ENCODE peak calls at places on chromosomes 13 and 19, in five cellular contexts. One of them, this sample, is unnamed.

GRCh38 chr19:801030-801860 is 4.0 kb downstream of the PTBP1 start:
- DNase-seq in ovary: peak; percentile 80
- DNase-seq in NB4: no peak
- DNase-seq in H1: no peak
- DNase-seq in uterus: peak; percentile 64
- DNase-seq in this sample: no peak

GRCh38 chr13:30564489-30564888 is 53.2 kb upstream of the USPL1 start:
- DNase-seq in ovary: no peak
- DNase-seq in NB4: no peak
- DNase-seq in H1: no peak
- DNase-seq in uterus: no peak
- DNase-seq in this sample: no peak

GRCh38 chr19:28840891-28841290 is 372.1 kb downstream of the UQCRFS1 start:
- DNase-seq in ovary: no peak
- DNase-seq in NB4: no peak
- DNase-seq in H1: no peak
- DNase-seq in uterus: no peak
- DNase-seq in this sample: no peak

GRCh38 chr13:111900390-111901180 is 166.4 kb upstream of the SOX1 start:
- DNase-seq in ovary: no peak
- DNase-seq in NB4: no peak
- DNase-seq in H1: peak; percentile 43
- DNase-seq in uterus: no peak
- DNase-seq in this sample: no peak

GRCh38 chr13:34172048-34172447 is 354.1 kb downstream of the RFC3 start:
- DNase-seq in ovary: no peak
- DNase-seq in NB4: no peak
- DNase-seq in H1: no peak
- DNase-seq in uterus: no peak
- DNase-seq in this sample: no peak

GRCh38 chr13:46389985-46390384 is 2.9 kb upstream of the RUBCNL start:
- DNase-seq in ovary: no peak
- DNase-seq in NB4: peak; percentile 79
- DNase-seq in H1: no peak
- DNase-seq in uterus: no peak
- DNase-seq in this sample: peak; percentile 60

GRCh38 chr13:45238945-45239795 is 38.3 kb upstream of the KCTD4 start:
- DNase-seq in ovary: no peak
- DNase-seq in NB4: no peak
- DNase-seq in H1: no peak
- DNase-seq in uterus: no peak
- DNase-seq in this sample: no peak

GRCh38 chr13:22469421-22469820 is 711.4 kb upstream of the SGCG start:
- DNase-seq in ovary: no peak
- DNase-seq in NB4: no peak
- DNase-seq in H1: no peak
- DNase-seq in uterus: no peak
- DNase-seq in this sample: no peak

GRCh38 chr19:10118960-10119359 is 739 bp downstream of the EIF3G start:
- DNase-seq in ovary: no peak
- DNase-seq in NB4: no peak
- DNase-seq in H1: no peak
- DNase-seq in uterus: no peak
- DNase-seq in this sample: no peak

GRCh38 chr13:78976696-78977095 is 317.7 kb upstream of the OBI1 start:
- DNase-seq in ovary: no peak
- DNase-seq in NB4: no peak
- DNase-seq in H1: no peak
- DNase-seq in uterus: no peak
- DNase-seq in this sample: no peak

GRCh38 chr13:25215253-25215575 is 43.1 kb upstream of the AMER2 start:
- DNase-seq in ovary: no peak
- DNase-seq in NB4: no peak
- DNase-seq in H1: no peak
- DNase-seq in uterus: no peak
- DNase-seq in this sample: no peak

GRCh38 chr19:37869766-37870340 is 36.5 kb downstream of the WDR87 start:
- DNase-seq in ovary: no peak
- DNase-seq in NB4: no peak
- DNase-seq in H1: no peak
- DNase-seq in uterus: no peak
- DNase-seq in this sample: no peak

GRCh38 chr13:73934215-73934623 is 200.0 kb downstream of the KLF12 start:
- DNase-seq in ovary: no peak
- DNase-seq in NB4: no peak
- DNase-seq in H1: no peak
- DNase-seq in uterus: no peak
- DNase-seq in this sample: no peak

GRCh38 chr19:13689050-13689449 is 75.3 kb upstream of the MRI1 start:
- DNase-seq in ovary: no peak
- DNase-seq in NB4: peak; percentile 45
- DNase-seq in H1: peak; percentile 60
- DNase-seq in uterus: no peak
- DNase-seq in this sample: no peak

GRCh38 chr19:13959962-13960862 is 7.9 kb downstream of the DCAF15 start:
- DNase-seq in ovary: no peak
- DNase-seq in NB4: peak; percentile 31
- DNase-seq in H1: peak; percentile 73
- DNase-seq in uterus: no peak
- DNase-seq in this sample: no peak

GRCh38 chr13:31089649-31090048 is 72.1 kb downstream of the HSPH1 start:
- DNase-seq in ovary: no peak
- DNase-seq in NB4: no peak
- DNase-seq in H1: no peak
- DNase-seq in uterus: no peak
- DNase-seq in this sample: no peak

GRCh38 chr13:23146811-23147245 is 34.0 kb upstream of the SGCG start:
- DNase-seq in ovary: no peak
- DNase-seq in NB4: peak; percentile 80
- DNase-seq in H1: no peak
- DNase-seq in uterus: no peak
- DNase-seq in this sample: no peak

GRCh38 chr19:31991984-31992655 is 353.3 kb upstream of the ZNF507 start:
- DNase-seq in ovary: no peak
- DNase-seq in NB4: no peak
- DNase-seq in H1: peak; percentile 14
- DNase-seq in uterus: no peak
- DNase-seq in this sample: no peak

GRCh38 chr19:47275866-47276461 is 1.3 kb downstream of the INAFM1 start:
- DNase-seq in ovary: peak; percentile 73
- DNase-seq in NB4: peak; percentile 47
- DNase-seq in H1: no peak
- DNase-seq in uterus: peak; percentile 76
- DNase-seq in this sample: no peak

GRCh38 chr19:47284324-47284899 is 9.7 kb downstream of the INAFM1 start:
- DNase-seq in ovary: no peak
- DNase-seq in NB4: peak; percentile 91
- DNase-seq in H1: peak; percentile 60
- DNase-seq in uterus: peak; percentile 33
- DNase-seq in this sample: no peak

GRCh38 chr19:47283405-47284059 is 8.8 kb downstream of the INAFM1 start:
- DNase-seq in ovary: no peak
- DNase-seq in NB4: no peak
- DNase-seq in H1: no peak
- DNase-seq in uterus: no peak
- DNase-seq in this sample: no peak

GRCh38 chr19:47274891-47275865 is 493 bp downstream of the INAFM1 start:
- DNase-seq in ovary: no peak
- DNase-seq in NB4: no peak
- DNase-seq in H1: peak; percentile 77
- DNase-seq in uterus: peak; percentile 57
- DNase-seq in this sample: no peak

DNA sequence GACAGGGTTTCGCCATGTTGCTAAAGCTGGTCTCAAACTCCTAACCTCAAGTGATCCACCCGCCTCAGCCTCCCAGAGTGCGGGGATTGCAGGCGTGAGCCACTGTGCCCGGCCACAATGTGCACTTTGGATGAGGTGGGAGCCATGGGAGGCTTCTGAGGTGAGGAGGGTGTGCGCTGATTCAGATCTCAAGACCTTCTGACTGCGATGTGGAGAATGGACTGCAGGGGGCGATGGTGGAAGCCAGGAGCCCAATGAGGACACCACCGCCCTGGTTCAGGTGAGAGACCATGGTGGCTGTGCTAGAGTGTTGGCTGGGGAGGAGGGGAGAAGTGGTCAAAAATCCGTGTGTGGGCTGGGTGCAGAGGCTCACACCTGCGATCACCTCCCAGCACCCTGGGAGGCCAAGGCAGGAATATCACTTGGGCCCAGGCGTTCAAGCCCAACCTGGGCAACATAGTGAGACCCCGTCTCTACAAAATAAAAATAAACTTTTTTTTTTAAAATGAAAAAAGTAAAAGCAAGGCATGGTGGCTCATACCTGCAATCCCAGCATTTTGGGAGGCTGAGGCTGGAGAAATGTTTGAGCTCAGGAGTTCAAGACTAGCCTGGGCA is 5.6 kb downstream of the INAFM1 start:
- DNase-seq in ovary: no peak
- DNase-seq in NB4: peak; percentile 82
- DNase-seq in H1: peak; percentile 93
- DNase-seq in uterus: peak; percentile 36
- DNase-seq in this sample: no peak
- TF ChIP-seq CTCF in ovary: no peak
- TF ChIP-seq CTCF in NB4: peak; percentile 96
- TF ChIP-seq CTCF in H1: peak; percentile 76
- TF ChIP-seq CTCF in uterus: no peak
- TF ChIP-seq CTCF in this sample: no peak

GRCh38 chr19:47444388-47444821 is 25.1 kb upstream of the MEIS3 start:
- DNase-seq in ovary: no peak
- DNase-seq in NB4: peak; percentile 72
- DNase-seq in H1: peak; percentile 85
- DNase-seq in uterus: no peak
- DNase-seq in this sample: no peak
- H3K4me3 ChIP-seq in ovary: no peak overlapping the region
- H3K4me3 ChIP-seq in NB4: no peak overlapping the region
- H3K4me3 ChIP-seq in H1: no peak overlapping the region
- H3K4me3 ChIP-seq in uterus: no peak overlapping the region
- H3K4me3 ChIP-seq in this sample: no peak overlapping the region

GRCh38 chr13:40388617-40389016 is 277.8 kb downstream of the FOXO1 start:
- DNase-seq in ovary: no peak
- DNase-seq in NB4: peak; percentile 98
- DNase-seq in H1: no peak
- DNase-seq in uterus: no peak
- DNase-seq in this sample: peak; percentile 23
- TF ChIP-seq POLR2A in ovary: no peak
- TF ChIP-seq POLR2A in NB4: peak; percentile 77
- TF ChIP-seq POLR2A in H1: no peak
- TF ChIP-seq POLR2A in uterus: no peak
- TF ChIP-seq POLR2A in this sample: no peak

DNA sequence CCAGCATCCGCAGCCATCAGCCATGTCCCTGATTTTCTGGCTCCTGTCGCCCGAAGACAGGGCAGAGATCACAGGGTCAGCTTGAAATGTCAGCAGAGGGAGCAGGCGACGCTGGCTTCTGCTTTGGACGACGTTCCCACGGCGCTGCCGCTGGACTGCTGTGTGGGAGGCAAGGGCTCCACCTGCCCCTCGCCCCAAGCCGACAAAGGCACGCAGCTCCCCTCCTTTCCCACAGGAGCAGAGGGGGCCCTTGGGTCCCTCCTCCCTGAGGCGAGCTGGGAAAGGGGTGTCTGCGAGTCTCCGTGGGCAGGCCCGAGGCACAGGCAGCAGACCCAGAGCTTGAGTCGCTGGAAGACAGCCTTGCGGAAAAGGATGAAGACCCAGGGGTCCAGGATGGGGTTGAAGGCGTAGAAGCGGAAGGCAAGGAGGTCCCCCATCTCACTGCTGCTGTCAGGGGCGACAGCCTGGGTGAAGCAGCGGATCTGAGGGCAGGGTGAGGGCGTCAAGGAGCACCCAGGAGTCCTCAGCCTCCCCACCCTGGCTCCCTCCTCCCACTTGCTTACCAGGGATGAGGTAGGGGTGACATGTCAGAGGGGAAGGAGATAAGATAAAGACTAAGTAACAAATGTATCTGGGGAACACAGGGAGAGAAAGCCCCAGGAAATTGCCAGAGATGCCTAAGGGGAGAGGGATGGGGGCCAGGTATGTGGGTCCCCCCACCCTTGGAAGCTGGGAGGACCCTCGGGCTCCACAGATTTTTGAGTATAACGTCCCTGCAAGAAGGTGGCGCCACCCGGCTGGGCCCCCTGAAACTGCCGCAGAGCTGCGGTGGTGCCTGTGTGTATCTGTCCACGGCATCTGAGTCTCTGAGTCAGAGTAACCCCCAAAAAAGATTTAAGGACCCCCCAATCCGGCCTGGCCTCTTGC is 3.4 kb downstream of the PTGIR start:
- DNase-seq in ovary: no peak
- DNase-seq in NB4: no peak
- DNase-seq in H1: no peak
- DNase-seq in uterus: no peak
- DNase-seq in this sample: no peak
- TF ChIP-seq CTCF in ovary: no peak
- TF ChIP-seq CTCF in NB4: peak; percentile 61
- TF ChIP-seq CTCF in H1: peak; percentile 69
- TF ChIP-seq CTCF in uterus: no peak
- TF ChIP-seq CTCF in this sample: no peak

GRCh38 chr13:70995338-70995737 is 871.7 kb downstream of the DACH1 start:
- DNase-seq in ovary: no peak
- DNase-seq in NB4: no peak
- DNase-seq in H1: no peak
- DNase-seq in uterus: no peak
- DNase-seq in this sample: no peak
- H3K4me3 ChIP-seq in ovary: no peak overlapping the region
- H3K4me3 ChIP-seq in NB4: no peak overlapping the region
- H3K4me3 ChIP-seq in H1: no peak overlapping the region
- H3K4me3 ChIP-seq in uterus: no peak overlapping the region
- H3K4me3 ChIP-seq in this sample: no peak overlapping the region

GRCh38 chr19:17244618-17245534 is 843 bp downstream of the NR2F6 start:
- DNase-seq in ovary: peak; percentile 72
- DNase-seq in NB4: peak; percentile 31
- DNase-seq in H1: no peak
- DNase-seq in uterus: no peak
- DNase-seq in this sample: no peak
- TF ChIP-seq POLR2A in ovary: no peak
- TF ChIP-seq POLR2A in NB4: no peak
- TF ChIP-seq POLR2A in H1: no peak
- TF ChIP-seq POLR2A in uterus: no peak
- TF ChIP-seq POLR2A in this sample: no peak

DNA sequence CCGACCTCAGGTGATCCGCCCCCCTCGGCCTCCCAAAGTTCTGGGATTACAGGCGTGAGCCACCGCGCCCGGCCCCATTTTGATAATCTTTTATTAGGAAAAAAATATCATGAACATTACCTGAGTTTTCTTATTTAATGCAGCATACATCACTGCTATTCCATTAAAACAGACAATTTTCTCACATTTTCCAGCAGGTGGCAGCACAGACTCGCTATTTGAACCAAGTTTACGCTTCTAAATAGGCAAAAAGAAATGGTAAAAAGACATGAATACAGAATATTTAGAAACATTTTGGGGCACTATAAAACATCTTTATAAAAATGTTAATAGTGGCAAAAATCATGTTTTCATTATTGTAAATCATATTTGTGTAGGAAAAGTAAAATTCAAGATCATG is 903.1 kb downstream of the SLITRK6 start:
- DNase-seq in ovary: no peak
- DNase-seq in NB4: peak; percentile 70
- DNase-seq in H1: peak; percentile 53
- DNase-seq in uterus: no peak
- DNase-seq in this sample: no peak
- TF ChIP-seq CTCF in ovary: peak; percentile 13
- TF ChIP-seq CTCF in NB4: peak; percentile 55
- TF ChIP-seq CTCF in H1: no peak
- TF ChIP-seq CTCF in uterus: peak; percentile 44
- TF ChIP-seq CTCF in this sample: peak; percentile 53

This sample was measured in breast epithelium.